ENCODE peak calls at places on chromosome 2, in four cellular contexts. Q is GM23248, L is PC-9, Y is LoVo. A is an unnamed sample.

GRCh38 chr2:23420840-23421476 is 36.0 kb downstream of the KLHL29 start:
- DNase-seq in Q (no peak), L (no peak), Y (no peak), A (no peak)

GRCh38 chr2:217868911-217869334 is 133.9 kb downstream of the TNS1 start:
- DNase-seq in Q (peak), L (no peak), Y (no peak), A (no peak)

GRCh38 chr2:10300997-10301945 is 1.4 kb upstream of the HPCAL1 start:
- DNase-seq in Q (no peak), L (no peak), Y (no peak), A (no peak)

GRCh38 chr2:97740590-97741182 is 27.3 kb downstream of the ZAP70 start:
- DNase-seq in Q (peak), L (no peak), Y (peak), A (peak)

GRCh38 chr2:191941376-191941775 is 94.5 kb upstream of the CAVIN2 start:
- DNase-seq in Q (no peak), L (no peak), Y (no peak), A (no peak)

GRCh38 chr2:16216555-16216938 is 276.2 kb downstream of the MYCN start:
- DNase-seq in Q (no peak), L (no peak), Y (no peak), A (no peak)

GRCh38 chr2:218826791-218827190 is 4.8 kb downstream of the PRKAG3 start:
- DNase-seq in Q (no peak), L (no peak), Y (no peak), A (no peak)

GRCh38 chr2:232839680-232840079 is 30.4 kb upstream of the SNORC start:
- DNase-seq in Q (no peak), L (no peak), Y (no peak), A (no peak)

GRCh38 chr2:241891988-241892298 is 22.4 kb downstream of the RTP5 start:
- DNase-seq in Q (no peak), L (no peak), Y (no peak), A (no peak)

A was measured in NCI-H524.